ENCODE peak calls at places on chromosome 11, in ten cellular contexts. M is stomach, R is kidney epithelial cell, Y is NB4, O is AG04449, T is sigmoid colon, S is foreskin fibroblast, F is lung, V is lower lobe of right lung, G is fibroblast of the aortic adventitia. N is an unnamed sample.

GRCh38 chr11:114257621-114258558 is 38.3 kb upstream of the NNMT start:
- DNase-seq in S (peak; percentile 64), O (no peak), M (no peak), Y (peak; percentile 30), F (no peak), V (peak; percentile 68), T (peak; percentile 92), G (no peak), R (no peak), N (no peak)

GRCh38 chr11:20131744-20132666 is 28.3 kb downstream of the DBX1 start:
- DNase-seq in Y (peak; percentile 46), S (peak; percentile 42), G (peak; percentile 73), V (peak; percentile 63), T (peak; percentile 85), O (no peak), R (no peak), M (peak; percentile 68), F (peak; percentile 58), N (no peak)

GRCh38 chr11:134045799-134046635 is 22.9 kb upstream of the JAM3 start:
- DNase-seq in O (no peak), Y (peak; percentile 27), V (no peak), G (no peak), S (no peak), T (peak; percentile 83), M (no peak), R (no peak), F (no peak), N (no peak)

GRCh38 chr11:132866783-132867545 is 665.3 kb downstream of the OPCML start:
- DNase-seq in G (no peak), O (no peak), Y (no peak), S (no peak), R (peak; percentile 29), T (no peak), V (no peak), F (no peak), M (no peak), N (no peak)

GRCh38 chr11:15106201-15106965 is 8.3 kb upstream of the INSC start:
- DNase-seq in O (no peak), R (peak; percentile 68), V (no peak), S (peak; percentile 84), G (peak; percentile 51), F (no peak), Y (no peak), T (no peak), M (no peak), N (peak; percentile 44)

GRCh38 chr11:122984186-122985011 is 2.8 kb upstream of the BSX start:
- DNase-seq in S (no peak), R (no peak), G (peak; percentile 16), T (peak; percentile 63), V (no peak), Y (no peak), F (no peak), O (no peak), M (no peak), N (no peak)

GRCh38 chr11:128692750-128693578 is 908 bp upstream of the FLI1 start:
- DNase-seq in M (no peak), Y (peak; percentile 66), V (peak; percentile 61), F (no peak), O (no peak), T (no peak), R (no peak), S (no peak), G (peak; percentile 57), N (no peak)

GRCh38 chr11:118608268-118609214 is 1.1 kb downstream of the PHLDB1 start:
- DNase-seq in G (peak; percentile 89), V (peak; percentile 77), R (no peak), T (peak; percentile 95), F (no peak), M (peak; percentile 59), O (no peak), Y (peak; percentile 83), S (peak; percentile 93), N (no peak)

GRCh38 chr11:14320020-14320419 is 39.0 kb downstream of the RRAS2 start:
- DNase-seq in O (no peak), S (peak; percentile 16), M (no peak), V (no peak), G (peak; percentile 30), T (no peak), Y (no peak), R (peak; percentile 37), F (no peak), N (peak; percentile 22)

GRCh38 chr11:108958446-108959123 is 293.7 kb downstream of the DDX10 start:
- DNase-seq in G (peak; percentile 39), S (peak; percentile 82), M (no peak), T (no peak), V (no peak), F (no peak), Y (peak; percentile 59), R (no peak), O (no peak), N (no peak)

GRCh38 chr11:67230406-67230805 is 35.9 kb upstream of the GRK2 start:
- DNase-seq in Y (peak; percentile 28), R (no peak), G (no peak), M (no peak), F (no peak), O (no peak), V (no peak), S (no peak), T (no peak), N (no peak)

GRCh38 chr11:18522388-18522787 is 4.4 kb downstream of the TSG101 start:
- DNase-seq in V (no peak), T (no peak), Y (peak; percentile 21), F (no peak), M (no peak), O (no peak), R (no peak), S (no peak), G (peak; percentile 1), N (no peak)
- TF ChIP-seq CTCF in V (no peak), T (no peak), Y (no peak), F (no peak), M (no peak), O (no peak), R (no peak), S (peak; percentile 11), G (no peak), N (no peak)

DNA sequence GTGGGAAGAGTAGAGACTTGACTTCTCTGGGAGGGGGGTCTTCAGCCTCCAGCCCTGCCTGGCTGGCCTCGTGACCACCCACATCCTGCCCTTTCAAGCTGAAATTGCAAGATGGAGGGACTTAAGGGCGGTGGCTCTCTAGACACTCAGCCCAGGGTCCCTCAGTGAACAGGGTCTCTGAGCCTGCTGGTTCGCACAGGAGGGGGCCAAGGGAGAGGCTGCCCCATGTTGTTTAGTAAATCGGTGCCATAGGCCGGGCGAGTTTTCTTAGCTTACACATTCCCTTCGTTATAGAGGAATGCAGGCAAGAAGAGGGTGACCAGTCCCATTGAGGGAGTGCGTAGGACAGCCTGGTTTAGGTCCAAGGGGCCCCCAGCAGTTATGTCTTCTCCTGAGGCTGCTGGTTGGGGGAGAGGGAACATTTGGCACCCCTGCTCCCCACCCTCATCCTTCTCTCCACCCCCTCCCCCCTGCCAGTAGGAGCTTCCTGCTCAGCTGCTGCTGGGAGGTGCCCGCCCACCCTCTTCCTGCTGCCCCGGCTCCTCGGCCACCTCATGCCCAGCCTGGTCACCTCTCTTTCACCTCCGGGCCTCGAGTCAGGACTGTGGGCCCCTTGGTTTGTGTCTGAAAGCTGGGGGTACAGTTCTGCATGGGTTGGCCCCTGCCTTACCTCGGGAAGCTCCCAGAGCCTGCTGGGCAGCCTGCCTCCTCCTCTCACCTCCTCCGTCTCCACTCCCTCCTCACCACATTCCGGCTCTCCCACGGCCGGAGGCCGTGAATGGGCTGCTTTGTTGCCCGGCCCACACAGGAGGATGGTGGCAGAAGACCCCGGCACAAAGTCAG is 3.9 kb downstream of the FRMD8 start:
- DNase-seq in F (no peak), R (no peak), Y (no peak), M (no peak), V (no peak), S (no peak), O (no peak), G (no peak), T (peak; percentile 64), N (no peak)
- H3K4me3 ChIP-seq in F (no peak overlapping the region), R (no peak overlapping the region), Y (no peak overlapping the region), M (no peak overlapping the region), V (peak overlapping the region; percentile 37), S (peak overlapping the region; percentile 21), O (peak overlapping the region; percentile 40), G (peak overlapping the region; percentile 13), T (no peak overlapping the region), N (peak overlapping the region; percentile 8)

DNA sequence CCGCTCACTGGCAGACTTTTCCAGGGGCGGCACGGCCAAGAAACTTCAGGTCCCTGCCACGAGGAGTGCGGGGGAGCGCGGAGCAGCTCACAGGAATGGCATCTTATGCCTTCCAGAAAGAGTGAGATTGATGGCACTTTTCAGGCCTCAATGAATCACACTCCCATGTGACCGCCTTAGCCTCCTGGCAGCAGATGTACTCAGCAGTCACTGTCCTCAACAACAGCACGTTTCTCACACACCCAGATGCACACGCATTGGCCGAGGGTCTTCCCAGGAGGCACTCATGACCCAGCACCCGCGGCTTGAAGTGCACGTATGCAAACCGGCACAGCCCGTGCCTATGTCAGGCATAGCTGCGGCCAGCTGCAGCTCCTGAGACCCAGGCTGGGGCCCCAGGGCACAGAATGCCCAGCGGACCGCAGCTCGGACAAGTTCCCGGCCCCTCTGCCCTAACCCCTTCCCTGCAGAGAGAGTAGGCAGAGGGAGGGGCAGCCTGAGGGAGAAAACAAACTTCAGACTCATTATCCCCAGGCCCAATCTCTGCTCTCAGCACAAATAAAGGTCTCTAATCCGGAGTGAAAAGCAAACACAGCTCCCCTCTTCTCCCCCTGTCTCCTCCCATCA is 48.3 kb downstream of the RPUSD4 start:
- DNase-seq in R (peak; percentile 89), T (peak; percentile 87), M (no peak), F (no peak), G (peak; percentile 70), Y (no peak), S (peak; percentile 93), V (no peak), O (peak; percentile 82), N (peak; percentile 59)
- TF ChIP-seq CTCF in R (no peak), T (no peak), M (no peak), F (no peak), G (no peak), Y (no peak), S (no peak), V (no peak), O (no peak), N (peak; percentile 10)

GRCh38 chr11:102319544-102319943 is 2.3 kb downstream of the BIRC3 start:
- DNase-seq in S (no peak), F (no peak), R (no peak), M (no peak), O (no peak), G (no peak), Y (no peak), T (no peak), V (no peak), N (no peak)

GRCh38 chr11:102316505-102316904 is 779 bp upstream of the BIRC3 start:
- DNase-seq in S (no peak), M (no peak), R (no peak), O (no peak), Y (no peak), T (no peak), G (no peak), F (no peak), V (no peak), N (no peak)

GRCh38 chr11:102317099-102317767 is at the start of gene BIRC3:
- DNase-seq in F (peak; percentile 86), R (peak; percentile 95), T (peak; percentile 92), O (peak; percentile 84), G (peak; percentile 95), M (peak; percentile 90), S (peak; percentile 84), V (peak; percentile 89), Y (peak; percentile 87), N (peak; percentile 46)

GRCh38 chr11:102318469-102318868 is 1.2 kb downstream of the BIRC3 start:
- DNase-seq in O (no peak), G (peak; percentile 26), F (no peak), Y (no peak), V (no peak), T (no peak), M (peak; percentile 42), R (no peak), S (no peak), N (no peak)

GRCh38 chr11:102317768-102318103 is 452 bp downstream of the BIRC3 start:
- DNase-seq in Y (no peak), G (peak; percentile 17), S (no peak), V (no peak), T (no peak), F (no peak), M (no peak), O (no peak), R (no peak), N (no peak)
- H3K4me3 ChIP-seq in Y (peak overlapping the region; percentile 60), G (peak overlapping the region; percentile 72), S (peak overlapping the region; percentile 61), V (peak overlapping the region; percentile 58), T (peak overlapping the region; percentile 73), F (peak overlapping the region; percentile 49), M (peak overlapping the region; percentile 59), O (peak overlapping the region; percentile 65), R (peak overlapping the region; percentile 45), N (peak overlapping the region; percentile 63)

N was measured in retinal pigment epithelial cell.